ENCODE peak calls at places on chromosome 7, in eight cellular contexts. One of them, this sample, is unnamed.

GRCh38 chr7:45573199-45573598 is 969 bp upstream of the ADCY1 start:
- DNase-seq in fibroblast of lung: no peak
- DNase-seq in colonic mucosa: no peak
- DNase-seq in psoas muscle: no peak
- DNase-seq in CD8-positive, alpha-beta T cell: no peak
- DNase-seq in gastrocnemius medialis: no peak
- DNase-seq in neural progenitor cell: no peak
- DNase-seq in Peyer's patch: no peak
- DNase-seq in this sample: no peak

GRCh38 chr7:137851361-137851945 is 4.7 kb upstream of the DGKI start:
- DNase-seq in fibroblast of lung: peak
- DNase-seq in colonic mucosa: no peak
- DNase-seq in psoas muscle: no peak
- DNase-seq in CD8-positive, alpha-beta T cell: no peak
- DNase-seq in gastrocnemius medialis: no peak
- DNase-seq in neural progenitor cell: no peak
- DNase-seq in Peyer's patch: no peak
- DNase-seq in this sample: peak

GRCh38 chr7:17546206-17546998 is 247.9 kb downstream of the AHR start:
- DNase-seq in fibroblast of lung: peak
- DNase-seq in colonic mucosa: no peak
- DNase-seq in psoas muscle: no peak
- DNase-seq in CD8-positive, alpha-beta T cell: no peak
- DNase-seq in gastrocnemius medialis: no peak
- DNase-seq in neural progenitor cell: no peak
- DNase-seq in Peyer's patch: no peak
- DNase-seq in this sample: peak

GRCh38 chr7:7569113-7569527 is 2.4 kb downstream of the MIOS start:
- DNase-seq in fibroblast of lung: no peak
- DNase-seq in colonic mucosa: no peak
- DNase-seq in psoas muscle: no peak
- DNase-seq in CD8-positive, alpha-beta T cell: no peak
- DNase-seq in gastrocnemius medialis: no peak
- DNase-seq in neural progenitor cell: no peak
- DNase-seq in Peyer's patch: peak
- DNase-seq in this sample: no peak

GRCh38 chr7:1290262-1291039 is 57.8 kb downstream of the UNCX start:
- DNase-seq in fibroblast of lung: peak
- DNase-seq in colonic mucosa: no peak
- DNase-seq in psoas muscle: peak
- DNase-seq in CD8-positive, alpha-beta T cell: peak
- DNase-seq in gastrocnemius medialis: no peak
- DNase-seq in neural progenitor cell: peak
- DNase-seq in Peyer's patch: no peak
- DNase-seq in this sample: no peak

GRCh38 chr7:143452495-143452894 is 9.2 kb downstream of the TAS2R60 start:
- DNase-seq in fibroblast of lung: peak
- DNase-seq in colonic mucosa: no peak
- DNase-seq in psoas muscle: no peak
- DNase-seq in CD8-positive, alpha-beta T cell: no peak
- DNase-seq in gastrocnemius medialis: no peak
- DNase-seq in neural progenitor cell: no peak
- DNase-seq in Peyer's patch: no peak
- DNase-seq in this sample: peak

GRCh38 chr7:6619961-6620360 is 4.6 kb downstream of the ZNF853 start:
- DNase-seq in fibroblast of lung: no peak
- DNase-seq in colonic mucosa: no peak
- DNase-seq in psoas muscle: no peak
- DNase-seq in CD8-positive, alpha-beta T cell: no peak
- DNase-seq in gastrocnemius medialis: no peak
- DNase-seq in neural progenitor cell: no peak
- DNase-seq in Peyer's patch: no peak
- DNase-seq in this sample: no peak

GRCh38 chr7:48665361-48666135 is 258.8 kb upstream of the CDC14C start:
- DNase-seq in fibroblast of lung: no peak
- DNase-seq in colonic mucosa: no peak
- DNase-seq in psoas muscle: no peak
- DNase-seq in CD8-positive, alpha-beta T cell: no peak
- DNase-seq in gastrocnemius medialis: no peak
- DNase-seq in neural progenitor cell: no peak
- DNase-seq in Peyer's patch: no peak
- DNase-seq in this sample: no peak

GRCh38 chr7:27129729-27130539 is 623 bp downstream of the HOXA4 start:
- DNase-seq in fibroblast of lung: peak
- DNase-seq in colonic mucosa: peak
- DNase-seq in psoas muscle: peak
- DNase-seq in CD8-positive, alpha-beta T cell: no peak
- DNase-seq in gastrocnemius medialis: peak
- DNase-seq in neural progenitor cell: peak
- DNase-seq in Peyer's patch: peak
- DNase-seq in this sample: no peak

GRCh38 chr7:90648107-90648506 is 52.0 kb downstream of the CDK14 start:
- DNase-seq in fibroblast of lung: no peak
- DNase-seq in colonic mucosa: no peak
- DNase-seq in psoas muscle: no peak
- DNase-seq in CD8-positive, alpha-beta T cell: no peak
- DNase-seq in gastrocnemius medialis: no peak
- DNase-seq in neural progenitor cell: no peak
- DNase-seq in Peyer's patch: no peak
- DNase-seq in this sample: peak

GRCh38 chr7:2232766-2233520 is at the start of gene MAD1L1:
- DNase-seq in fibroblast of lung: peak
- DNase-seq in colonic mucosa: peak
- DNase-seq in psoas muscle: peak
- DNase-seq in CD8-positive, alpha-beta T cell: peak
- DNase-seq in gastrocnemius medialis: peak
- DNase-seq in neural progenitor cell: peak
- DNase-seq in Peyer's patch: peak
- DNase-seq in this sample: peak

GRCh38 chr7:129277629-129278028 is 52.8 kb downstream of the AHCYL2 start:
- DNase-seq in fibroblast of lung: no peak
- DNase-seq in colonic mucosa: no peak
- DNase-seq in psoas muscle: no peak
- DNase-seq in CD8-positive, alpha-beta T cell: no peak
- DNase-seq in gastrocnemius medialis: no peak
- DNase-seq in neural progenitor cell: no peak
- DNase-seq in Peyer's patch: no peak
- DNase-seq in this sample: no peak

GRCh38 chr7:17212188-17212587 is 86.3 kb upstream of the AHR start:
- DNase-seq in fibroblast of lung: no peak
- DNase-seq in colonic mucosa: no peak
- DNase-seq in psoas muscle: no peak
- DNase-seq in CD8-positive, alpha-beta T cell: no peak
- DNase-seq in gastrocnemius medialis: no peak
- DNase-seq in neural progenitor cell: no peak
- DNase-seq in Peyer's patch: no peak
- DNase-seq in this sample: no peak

GRCh38 chr7:157139142-157140117 is 704 bp downstream of the UBE3C start:
- DNase-seq in fibroblast of lung: peak
- DNase-seq in colonic mucosa: peak
- DNase-seq in psoas muscle: peak
- DNase-seq in CD8-positive, alpha-beta T cell: peak
- DNase-seq in gastrocnemius medialis: peak
- DNase-seq in neural progenitor cell: no peak
- DNase-seq in Peyer's patch: peak
- DNase-seq in this sample: peak

DNA sequence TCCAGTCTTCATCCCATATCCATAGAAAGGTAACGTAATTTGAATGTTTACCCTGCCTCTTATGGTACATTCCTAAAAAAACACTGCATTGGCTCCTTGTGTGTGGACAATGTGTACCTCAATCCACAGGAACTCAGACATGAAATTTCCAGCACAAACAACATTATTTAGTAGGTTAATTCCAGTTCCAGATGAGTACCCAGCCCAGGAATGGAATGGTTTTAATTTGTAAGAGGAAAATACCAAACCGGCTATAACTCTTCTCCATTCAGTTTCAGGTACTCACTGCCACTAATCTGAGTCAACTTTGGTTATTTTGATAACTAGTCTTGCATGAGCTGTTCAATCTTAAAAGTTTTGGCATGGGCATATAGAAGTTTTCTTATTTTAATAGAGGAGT is 39.0 kb downstream of the TFPI2 start:
- DNase-seq in fibroblast of lung: peak
- DNase-seq in colonic mucosa: no peak
- DNase-seq in psoas muscle: no peak
- DNase-seq in CD8-positive, alpha-beta T cell: no peak
- DNase-seq in gastrocnemius medialis: no peak
- DNase-seq in neural progenitor cell: no peak
- DNase-seq in Peyer's patch: no peak
- DNase-seq in this sample: no peak
- H3K4me3 ChIP-seq in fibroblast of lung: no peak
- H3K4me3 ChIP-seq in colonic mucosa: no peak
- H3K4me3 ChIP-seq in psoas muscle: no peak
- H3K4me3 ChIP-seq in CD8-positive, alpha-beta T cell: no peak
- H3K4me3 ChIP-seq in gastrocnemius medialis: no peak
- H3K4me3 ChIP-seq in neural progenitor cell: no peak
- H3K4me3 ChIP-seq in Peyer's patch: no peak
- H3K4me3 ChIP-seq in this sample: no peak

GRCh38 chr7:155845226-155845625 is 33.0 kb upstream of the SHH start:
- DNase-seq in fibroblast of lung: no peak
- DNase-seq in colonic mucosa: no peak
- DNase-seq in psoas muscle: no peak
- DNase-seq in CD8-positive, alpha-beta T cell: no peak
- DNase-seq in gastrocnemius medialis: no peak
- DNase-seq in neural progenitor cell: no peak
- DNase-seq in Peyer's patch: no peak
- DNase-seq in this sample: no peak

GRCh38 chr7:155842496-155843265 is 30.4 kb upstream of the SHH start:
- DNase-seq in fibroblast of lung: no peak
- DNase-seq in colonic mucosa: no peak
- DNase-seq in psoas muscle: no peak
- DNase-seq in CD8-positive, alpha-beta T cell: no peak
- DNase-seq in gastrocnemius medialis: no peak
- DNase-seq in neural progenitor cell: no peak
- DNase-seq in Peyer's patch: no peak
- DNase-seq in this sample: no peak

GRCh38 chr7:155843426-155844018 is 31.3 kb upstream of the SHH start:
- DNase-seq in fibroblast of lung: no peak
- DNase-seq in colonic mucosa: no peak
- DNase-seq in psoas muscle: no peak
- DNase-seq in CD8-positive, alpha-beta T cell: no peak
- DNase-seq in gastrocnemius medialis: no peak
- DNase-seq in neural progenitor cell: no peak
- DNase-seq in Peyer's patch: no peak
- DNase-seq in this sample: no peak

GRCh38 chr7:155844526-155844925 is 32.3 kb upstream of the SHH start:
- DNase-seq in fibroblast of lung: no peak
- DNase-seq in colonic mucosa: no peak
- DNase-seq in psoas muscle: no peak
- DNase-seq in CD8-positive, alpha-beta T cell: no peak
- DNase-seq in gastrocnemius medialis: no peak
- DNase-seq in neural progenitor cell: no peak
- DNase-seq in Peyer's patch: no peak
- DNase-seq in this sample: no peak

DNA sequence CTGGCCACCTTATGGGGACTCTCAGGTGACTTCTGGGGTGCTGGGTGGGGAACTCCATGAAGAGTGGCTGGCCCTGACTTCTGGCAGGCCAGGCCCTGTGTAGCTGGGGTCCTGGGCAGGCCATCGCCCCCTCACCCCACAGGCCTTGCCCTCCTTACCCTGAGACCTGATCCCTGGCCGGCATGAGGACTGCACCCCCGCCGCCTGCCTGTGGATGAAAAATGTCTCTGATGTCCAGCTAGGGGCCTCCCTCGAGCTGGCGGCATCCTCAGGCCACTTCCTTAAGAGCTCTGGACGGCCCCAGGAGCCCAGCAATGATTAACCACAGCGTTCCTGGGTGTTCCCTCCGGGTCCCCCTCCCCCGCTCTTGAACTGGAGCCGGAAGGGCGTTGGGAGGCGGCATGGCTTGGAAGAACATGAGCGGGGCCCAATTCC is 31.8 kb upstream of the SHH start:
- DNase-seq in fibroblast of lung: no peak
- DNase-seq in colonic mucosa: peak
- DNase-seq in psoas muscle: no peak
- DNase-seq in CD8-positive, alpha-beta T cell: no peak
- DNase-seq in gastrocnemius medialis: no peak
- DNase-seq in neural progenitor cell: no peak
- DNase-seq in Peyer's patch: no peak
- DNase-seq in this sample: peak
- TF ChIP-seq CTCF in fibroblast of lung: no peak
- TF ChIP-seq CTCF in colonic mucosa: no peak
- TF ChIP-seq CTCF in psoas muscle: no peak
- TF ChIP-seq CTCF in CD8-positive, alpha-beta T cell: no peak
- TF ChIP-seq CTCF in gastrocnemius medialis: no peak
- TF ChIP-seq CTCF in neural progenitor cell: no peak
- TF ChIP-seq CTCF in Peyer's patch: peak
- TF ChIP-seq CTCF in this sample: peak

DNA sequence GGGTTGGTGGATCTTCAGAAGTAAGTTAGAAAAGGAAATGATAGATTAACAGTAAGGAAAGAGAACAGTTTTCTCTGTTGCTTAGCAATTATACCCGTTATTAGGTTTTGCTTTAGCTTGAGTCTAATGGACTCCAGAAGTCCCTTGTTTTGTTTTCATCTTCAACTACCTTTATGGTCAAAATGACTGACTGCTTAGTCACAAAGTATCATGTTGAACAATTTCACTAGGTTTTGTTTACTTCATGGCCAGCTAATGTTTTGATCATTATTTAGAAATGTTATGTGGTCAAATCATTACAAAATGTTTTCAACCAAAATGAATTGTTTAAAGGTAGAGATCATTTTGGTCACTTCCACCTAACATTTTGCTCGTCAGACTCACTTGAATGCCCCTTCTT is 1.9 kb downstream of the UBN2 start:
- DNase-seq in fibroblast of lung: peak
- DNase-seq in colonic mucosa: no peak
- DNase-seq in psoas muscle: no peak
- DNase-seq in CD8-positive, alpha-beta T cell: no peak
- DNase-seq in gastrocnemius medialis: no peak
- DNase-seq in neural progenitor cell: no peak
- DNase-seq in Peyer's patch: no peak
- DNase-seq in this sample: peak
- H3K4me3 ChIP-seq in fibroblast of lung: peak
- H3K4me3 ChIP-seq in colonic mucosa: no peak
- H3K4me3 ChIP-seq in psoas muscle: peak
- H3K4me3 ChIP-seq in CD8-positive, alpha-beta T cell: peak
- H3K4me3 ChIP-seq in gastrocnemius medialis: peak
- H3K4me3 ChIP-seq in neural progenitor cell: peak
- H3K4me3 ChIP-seq in Peyer's patch: no peak
- H3K4me3 ChIP-seq in this sample: peak

DNA sequence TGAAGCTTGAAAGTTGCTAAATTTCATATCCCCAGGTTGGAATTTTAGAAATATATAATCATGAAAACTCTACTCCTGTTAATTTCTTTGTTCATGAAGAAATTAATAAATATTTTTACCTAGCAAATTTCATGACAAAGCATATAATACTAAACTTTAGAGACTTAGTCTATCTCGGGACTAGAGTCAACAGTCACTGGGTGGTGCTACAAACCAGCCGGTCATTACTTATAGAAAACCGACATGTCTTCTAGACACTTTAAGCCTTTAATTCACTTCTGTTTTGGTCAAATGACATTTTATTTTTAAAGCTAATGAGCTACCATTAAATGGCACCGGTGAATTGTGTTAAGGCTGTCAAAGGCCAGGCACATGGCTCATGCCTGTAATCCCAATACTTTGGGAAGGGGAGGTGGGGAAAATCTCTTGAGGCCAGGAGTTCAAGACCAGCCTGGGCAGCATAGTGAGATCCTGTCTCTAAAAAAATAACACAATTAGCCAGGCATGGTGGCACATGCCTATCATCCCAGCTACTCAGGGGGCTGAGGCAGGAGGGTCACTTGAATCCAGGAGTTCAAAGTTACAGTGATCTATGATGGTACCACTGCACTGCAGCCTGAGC is 270.1 kb downstream of the CACNA2D1 start:
- DNase-seq in fibroblast of lung: no peak
- DNase-seq in colonic mucosa: no peak
- DNase-seq in psoas muscle: no peak
- DNase-seq in CD8-positive, alpha-beta T cell: no peak
- DNase-seq in gastrocnemius medialis: no peak
- DNase-seq in neural progenitor cell: no peak
- DNase-seq in Peyer's patch: no peak
- DNase-seq in this sample: no peak
- TF ChIP-seq CTCF in fibroblast of lung: no peak
- TF ChIP-seq CTCF in colonic mucosa: no peak
- TF ChIP-seq CTCF in psoas muscle: peak
- TF ChIP-seq CTCF in CD8-positive, alpha-beta T cell: no peak
- TF ChIP-seq CTCF in gastrocnemius medialis: no peak
- TF ChIP-seq CTCF in neural progenitor cell: peak
- TF ChIP-seq CTCF in Peyer's patch: no peak
- TF ChIP-seq CTCF in this sample: no peak